ENCODE peak calls at places on chromosomes 11 and 22, in ten cellular contexts. Z is H1, B is fibroblast of pulmonary artery, X is heart right ventricle, N is AG09309, H is uterus, K is sigmoid colon, W is endothelial cell, S is cardiac fibroblast, L is MCF 10A. E is an unnamed sample.

GRCh38 chr11:122784325-122785155 is 53.8 kb upstream of the CRTAM start:
- DNase-seq in W (no peak), L (peak), K (peak), B (peak), H (peak), X (no peak), N (peak), Z (no peak), S (peak), E (no peak)

GRCh38 chr22:19824197-19825015 is 30.3 kb downstream of the GNB1L start:
- DNase-seq in X (no peak), N (no peak), W (peak), Z (peak), B (no peak), S (no peak), H (no peak), L (peak), K (peak), E (no peak)

GRCh38 chr11:6771926-6772898 is at the start of gene OR2AG2:
- DNase-seq in W (no peak), Z (no peak), N (no peak), X (no peak), K (no peak), S (no peak), H (no peak), L (no peak), B (no peak), E (no peak)

GRCh38 chr11:43982421-43982820 is 40.0 kb downstream of the C11orf96 start:
- DNase-seq in K (no peak), W (no peak), B (no peak), L (no peak), X (no peak), S (no peak), H (no peak), Z (no peak), N (no peak), E (no peak)

GRCh38 chr11:47863189-47863892 is 15.2 kb upstream of the NUP160 start:
- DNase-seq in S (peak), K (no peak), X (no peak), N (peak), L (peak), W (no peak), B (peak), Z (no peak), H (no peak), E (no peak)

GRCh38 chr11:73298233-73298632 is 9.8 kb upstream of the ARHGEF17 start:
- DNase-seq in N (no peak), W (no peak), B (no peak), Z (no peak), L (no peak), K (no peak), H (no peak), S (no peak), X (no peak), E (no peak)

GRCh38 chr22:24155597-24156145 is 25.6 kb upstream of the SUSD2 start:
- DNase-seq in B (peak), N (no peak), H (peak), Z (peak), L (peak), S (peak), X (peak), K (peak), W (peak), E (peak)

GRCh38 chr11:128503231-128503991 is 83.9 kb downstream of the ETS1 start:
- DNase-seq in L (peak), Z (no peak), X (no peak), N (peak), H (no peak), S (peak), K (no peak), B (peak), W (no peak), E (no peak)

GRCh38 chr22:37196539-37197450 is 8.7 kb upstream of the C1QTNF6 start:
- DNase-seq in K (peak), L (peak), X (peak), W (no peak), B (peak), Z (no peak), N (peak), H (peak), S (peak), E (peak)

GRCh38 chr11:121134758-121135312 is 33.8 kb downstream of the TECTA start:
- DNase-seq in W (no peak), L (no peak), S (no peak), K (no peak), X (no peak), N (no peak), Z (no peak), H (no peak), B (no peak), E (no peak)

GRCh38 chr11:93817426-93818348 is 32.7 kb downstream of the VSTM5 start:
- DNase-seq in H (no peak), W (no peak), B (no peak), X (no peak), S (no peak), L (no peak), N (no peak), Z (no peak), K (no peak), E (no peak)

GRCh38 chr11:623999-624704 is 603 bp downstream of the CDHR5 start:
- DNase-seq in S (no peak), L (peak), B (no peak), Z (no peak), X (no peak), W (no peak), H (no peak), N (no peak), K (no peak), E (no peak)

GRCh38 chr22:42991010-42991651 is 23.8 kb downstream of the PACSIN2 start:
- DNase-seq in S (peak), W (no peak), N (peak), H (no peak), K (peak), B (peak), Z (no peak), X (no peak), L (peak), E (no peak)

GRCh38 chr22:33519140-33519973 is 400.9 kb downstream of the LARGE1 start:
- DNase-seq in B (peak), N (peak), H (peak), K (no peak), W (peak), Z (peak), L (no peak), X (no peak), S (peak), E (no peak)

GRCh38 chr22:37556750-37557149 is 3.5 kb upstream of the CDC42EP1 start:
- DNase-seq in Z (peak), N (no peak), K (no peak), L (no peak), B (no peak), X (no peak), H (no peak), W (no peak), S (peak), E (no peak)

GRCh38 chr11:91163619-91164451 is 941.0 kb upstream of the CHORDC1 start:
- DNase-seq in Z (no peak), L (peak), B (peak), S (peak), N (no peak), K (no peak), W (no peak), H (no peak), X (no peak), E (no peak)

GRCh38 chr11:34757026-34757451 is 136.1 kb downstream of the EHF start:
- DNase-seq in N (no peak), B (peak), X (no peak), L (peak), W (no peak), K (no peak), H (no peak), S (peak), Z (no peak), E (no peak)

GRCh38 chr11:118524757-118525465 is 2.4 kb upstream of the TTC36 start:
- DNase-seq in W (no peak), X (no peak), B (no peak), Z (no peak), S (no peak), H (no peak), K (no peak), L (no peak), N (no peak), E (no peak)

GRCh38 chr11:123694551-123694950 is 40.1 kb upstream of the SCN3B start:
- DNase-seq in X (no peak), W (no peak), K (no peak), N (no peak), Z (no peak), L (no peak), H (no peak), S (no peak), B (no peak), E (no peak)

GRCh38 chr22:37918149-37918548 is 12.1 kb downstream of the MICALL1 start:
- DNase-seq in K (no peak), Z (no peak), H (no peak), L (no peak), W (no peak), X (no peak), S (no peak), B (no peak), N (no peak), E (no peak)

GRCh38 chr11:58301576-58301975 is 33.5 kb upstream of the OR10W1 start:
- DNase-seq in H (no peak), K (no peak), N (peak), L (no peak), S (no peak), W (no peak), B (peak), X (no peak), Z (no peak), E (no peak)

DNA sequence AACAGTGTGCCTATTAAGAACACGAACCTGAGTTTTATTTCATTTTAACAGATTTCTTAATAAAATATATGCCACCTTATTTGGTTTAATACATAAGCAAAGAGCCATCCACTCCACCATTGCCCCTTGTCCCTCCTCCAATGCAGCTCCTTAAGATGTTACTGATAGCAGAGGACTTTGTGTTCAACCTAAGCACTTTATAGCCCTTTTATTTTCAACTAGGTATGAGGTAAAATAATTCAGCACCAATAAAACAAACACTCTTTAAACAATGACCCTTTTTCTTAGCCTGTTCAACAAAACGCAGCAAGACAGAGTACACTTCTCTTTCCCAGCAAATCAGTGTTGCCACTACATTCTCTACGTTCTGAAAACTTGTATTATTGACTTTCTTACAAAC is 104.1 kb upstream of the IGLL5 start:
- DNase-seq in N (no peak), L (no peak), K (no peak), X (no peak), H (no peak), W (no peak), Z (no peak), B (no peak), S (no peak), E (no peak)
- TF ChIP-seq CTCF in N (no peak), L (no peak), K (no peak), X (no peak), H (no peak), W (no peak), Z (no peak), B (no peak), S (no peak), E (no peak)

GRCh38 chr11:45777127-45777969 is 27.6 kb upstream of the SLC35C1 start:
- DNase-seq in X (no peak), W (no peak), H (no peak), Z (no peak), B (peak), L (no peak), K (no peak), N (no peak), S (peak), E (no peak)
- TF ChIP-seq CTCF in X (no peak), W (no peak), H (no peak), Z (no peak), B (no peak), L (no peak), K (no peak), N (no peak), S (no peak), E (no peak)

GRCh38 chr11:22431074-22431473 is 92.9 kb downstream of the SLC17A6 start:
- DNase-seq in L (no peak), S (no peak), X (no peak), Z (no peak), N (no peak), W (no peak), H (no peak), K (no peak), B (no peak), E (no peak)

GRCh38 chr11:22432331-22433065 is 94.3 kb downstream of the SLC17A6 start:
- DNase-seq in H (peak), X (peak), N (no peak), K (no peak), L (no peak), S (peak), Z (peak), W (peak), B (peak), E (no peak)

GRCh38 chr11:22430286-22430685 is 92.1 kb downstream of the SLC17A6 start:
- DNase-seq in S (no peak), W (no peak), L (no peak), B (no peak), N (no peak), K (no peak), X (no peak), Z (no peak), H (no peak), E (no peak)

DNA sequence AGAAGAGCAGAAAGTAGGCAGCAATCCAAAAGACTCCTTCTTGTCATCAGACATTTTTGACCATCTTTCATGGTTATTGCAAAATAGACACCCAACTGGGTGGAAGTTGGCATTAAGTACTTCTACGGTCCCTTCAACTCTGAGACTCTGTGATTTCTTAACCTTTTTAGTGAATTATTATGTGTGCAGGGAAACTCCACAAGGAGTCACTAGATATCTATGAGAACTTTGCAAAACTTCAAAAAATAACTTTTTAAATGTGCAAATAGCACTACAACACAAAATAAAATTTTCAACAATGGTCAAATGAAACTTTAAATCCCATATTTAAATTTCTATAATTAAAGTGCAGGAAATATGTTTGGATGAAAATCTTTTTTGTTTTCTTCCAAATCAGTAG is 88.7 kb downstream of the SLC17A6 start:
- DNase-seq in H (no peak), S (no peak), K (no peak), B (no peak), X (no peak), L (no peak), N (no peak), W (no peak), Z (no peak), E (no peak)
- TF ChIP-seq CTCF in H (no peak), S (no peak), K (no peak), B (no peak), X (no peak), L (peak), N (peak), W (no peak), Z (no peak), E (no peak)

GRCh38 chr11:110000045-110000502 is 93.1 kb upstream of the ZC3H12C start:
- DNase-seq in L (peak), K (no peak), S (peak), N (peak), H (no peak), W (no peak), Z (no peak), B (peak), X (no peak), E (no peak)

GRCh38 chr11:109993786-109994185 is 99.4 kb upstream of the ZC3H12C start:
- DNase-seq in W (no peak), S (peak), N (peak), X (no peak), B (peak), L (no peak), K (no peak), Z (no peak), H (no peak), E (no peak)

GRCh38 chr11:109998921-109999320 is 94.3 kb upstream of the ZC3H12C start:
- DNase-seq in Z (no peak), H (no peak), K (no peak), W (no peak), L (no peak), N (no peak), B (no peak), X (no peak), S (no peak), E (no peak)

GRCh38 chr11:109996060-109996459 is 97.1 kb upstream of the ZC3H12C start:
- DNase-seq in Z (no peak), W (no peak), K (no peak), N (no peak), H (no peak), S (no peak), X (no peak), B (no peak), L (no peak), E (no peak)

DNA sequence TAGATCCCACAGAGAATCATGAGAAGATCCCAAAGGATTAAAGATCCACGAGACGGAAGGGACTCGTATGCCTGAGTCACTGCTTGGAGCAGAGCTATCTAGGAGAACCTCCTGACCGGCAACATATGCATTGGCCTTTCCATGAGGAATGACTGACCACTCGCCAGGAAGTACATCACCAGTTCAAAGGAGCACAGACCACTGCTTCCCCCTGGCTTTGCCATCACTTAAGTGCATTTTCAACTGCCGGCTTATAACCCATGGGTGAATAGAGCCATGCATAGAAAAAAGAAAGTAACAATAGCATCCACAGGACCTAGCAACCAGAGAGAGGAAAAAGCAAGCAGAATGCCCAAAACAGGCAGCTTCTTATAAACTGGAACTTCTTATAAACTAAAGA is 98.3 kb upstream of the ZC3H12C start:
- DNase-seq in B (no peak), W (no peak), L (no peak), K (no peak), Z (no peak), S (peak), X (no peak), H (no peak), N (no peak), E (no peak)
- TF ChIP-seq CTCF in B (no peak), W (no peak), L (no peak), K (no peak), Z (peak), S (no peak), X (no peak), H (no peak), N (no peak), E (no peak)

DNA sequence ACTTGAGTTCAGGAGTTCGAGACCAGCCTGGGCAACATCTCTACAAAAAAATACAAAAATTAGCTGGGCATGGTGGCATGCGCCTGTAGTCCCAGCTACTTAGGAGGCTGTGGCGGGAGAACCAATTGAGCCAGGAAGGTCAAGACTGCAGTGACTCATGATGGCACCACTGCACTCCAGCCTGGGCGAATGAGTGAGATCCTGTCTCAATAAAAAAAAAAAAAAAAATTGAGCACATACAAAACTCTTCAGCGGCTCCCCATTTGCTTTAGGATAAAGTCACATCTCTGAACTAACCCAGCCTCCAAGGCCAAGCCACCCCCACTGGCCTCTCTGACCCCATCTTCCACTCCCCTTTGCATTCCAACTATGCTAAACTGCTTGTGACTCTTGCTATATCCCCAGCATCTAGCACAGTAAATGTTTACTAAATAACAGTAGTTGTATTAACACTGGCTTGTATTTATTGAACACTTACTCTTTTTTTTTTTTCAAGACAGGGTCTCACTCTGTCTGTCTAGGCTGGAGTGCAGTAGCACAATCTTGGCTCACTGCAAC is 28.9 kb downstream of the CREB3L1 start:
- DNase-seq in W (no peak), K (no peak), H (no peak), S (no peak), B (no peak), Z (no peak), X (no peak), N (no peak), L (peak), E (no peak)
- TF ChIP-seq CTCF in W (no peak), K (no peak), H (no peak), S (no peak), B (no peak), Z (no peak), X (no peak), N (no peak), L (no peak), E (no peak)

GRCh38 chr11:62266558-62266957 is 3.4 kb upstream of the SCGB2A2 start:
- DNase-seq in X (no peak), K (no peak), N (no peak), S (no peak), W (no peak), Z (no peak), H (no peak), B (peak), L (peak), E (no peak)

GRCh38 chr11:62273284-62273683 is 3.3 kb downstream of the SCGB2A2 start:
- DNase-seq in W (no peak), X (no peak), K (no peak), Z (no peak), N (no peak), H (no peak), L (no peak), S (no peak), B (no peak), E (no peak)

GRCh38 chr11:62267576-62267975 is 2.4 kb upstream of the SCGB2A2 start:
- DNase-seq in W (no peak), Z (no peak), X (no peak), H (no peak), S (no peak), L (peak), K (no peak), B (no peak), N (no peak), E (no peak)

GRCh38 chr11:62267050-62267449 is 2.9 kb upstream of the SCGB2A2 start:
- DNase-seq in X (no peak), W (no peak), S (no peak), K (no peak), B (no peak), N (no peak), L (no peak), H (no peak), Z (no peak), E (no peak)

DNA sequence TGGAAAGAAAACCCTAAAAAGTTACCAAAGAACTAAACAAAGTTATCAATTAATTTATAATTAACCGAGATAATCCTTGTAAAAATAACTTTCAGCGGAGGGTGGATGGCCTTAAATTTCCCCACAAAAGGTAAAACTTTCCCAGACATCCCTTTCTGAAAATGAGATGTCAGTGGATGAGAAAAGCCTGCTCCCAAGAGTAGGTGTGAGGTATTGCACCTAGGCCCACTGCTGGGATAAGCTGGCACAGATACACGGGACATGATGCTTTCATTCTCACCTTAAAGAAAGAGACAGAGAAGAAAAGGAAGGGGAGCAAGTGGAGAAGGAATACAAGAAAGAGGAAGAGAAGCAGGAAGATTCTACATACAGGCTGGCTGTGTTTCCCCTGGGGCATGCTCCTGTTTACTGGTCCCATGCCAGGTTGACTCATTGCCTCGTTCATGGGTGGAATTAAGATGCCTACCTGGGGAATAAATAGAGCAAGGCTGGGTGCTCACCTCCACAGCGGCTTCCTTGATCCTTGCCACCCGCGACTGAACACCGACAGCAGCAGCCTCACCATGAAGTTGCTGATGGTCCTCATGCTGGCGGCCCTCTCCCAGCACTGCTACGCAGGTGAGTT is at the start of gene SCGB2A2:
- DNase-seq in K (no peak), B (no peak), N (no peak), L (peak), W (no peak), H (no peak), S (no peak), X (no peak), Z (no peak), E (no peak)
- TF ChIP-seq CTCF in K (no peak), B (peak), N (peak), L (peak), W (no peak), H (no peak), S (peak), X (no peak), Z (peak), E (no peak)

E was measured in omental fat pad.